ENCODE peak calls at places on chromosomes 2 and 18, in seven cellular contexts. J is pancreas, X is fibroblast of lung, F is psoas muscle, I is GM10248, W is DND-41, K is GM12865. O is an unnamed sample.

GRCh38 chr18:55422456-55423185 is 165.4 kb downstream of the TCF4 start:
- DNase-seq in J (peak; percentile 11), X (peak; percentile 74), F (peak; percentile 66), I (no peak), W (no peak), K (peak; percentile 10), O (peak; percentile 55)

GRCh38 chr2:187155472-187155871 is 292.6 kb downstream of the CALCRL start:
- DNase-seq in J (no peak), X (peak; percentile 23), F (no peak), I (no peak), W (no peak), K (no peak), O (no peak)

GRCh38 chr2:174335605-174336402 is 1.1 kb downstream of the SP9 start:
- DNase-seq in J (peak; percentile 69), X (no peak), F (peak; percentile 57), I (no peak), W (no peak), K (no peak), O (peak; percentile 60)

GRCh38 chr2:43818761-43819160 is 19.9 kb downstream of the ABCG5 start:
- DNase-seq in J (no peak), X (peak; percentile 75), F (no peak), I (no peak), W (no peak), K (peak; percentile 6), O (no peak)

GRCh38 chr2:232295971-232296370 is 82.6 kb upstream of the ALPP start:
- DNase-seq in J (no peak), X (no peak), F (no peak), I (no peak), W (no peak), K (no peak), O (no peak)

GRCh38 chr18:3771121-3771971 is 321.4 kb downstream of the TGIF1 start:
- DNase-seq in J (peak; percentile 92), X (peak; percentile 96), F (peak; percentile 86), I (peak; percentile 87), W (peak; percentile 78), K (peak; percentile 74), O (peak; percentile 90)

GRCh38 chr2:212147921-212148513 is 390.6 kb downstream of the ERBB4 start:
- DNase-seq in J (no peak), X (peak; percentile 20), F (no peak), I (no peak), W (no peak), K (peak; percentile 7), O (no peak)

GRCh38 chr18:65035701-65036100 is 715.1 kb upstream of the CDH7 start:
- DNase-seq in J (no peak), X (no peak), F (no peak), I (no peak), W (no peak), K (no peak), O (no peak)

GRCh38 chr18:11741505-11742145 is 52.6 kb downstream of the GNAL start:
- DNase-seq in J (no peak), X (peak; percentile 3), F (no peak), I (peak; percentile 46), W (no peak), K (peak; percentile 27), O (no peak)

GRCh38 chr2:241985986-241986329 is 116.4 kb downstream of the RTP5 start:
- DNase-seq in J (no peak), X (no peak), F (no peak), I (no peak), W (no peak), K (no peak), O (no peak)

GRCh38 chr2:111069722-111070121 is 51.0 kb upstream of the BCL2L11 start:
- DNase-seq in J (no peak), X (no peak), F (no peak), I (no peak), W (no peak), K (no peak), O (no peak)

GRCh38 chr2:20012282-20013060 is at the start of gene MATN3:
- DNase-seq in J (peak; percentile 73), X (peak; percentile 20), F (peak; percentile 58), I (peak; percentile 45), W (no peak), K (no peak), O (peak; percentile 48)

GRCh38 chr2:6986251-6986893 is 69.2 kb downstream of the RNF144A start:
- DNase-seq in J (peak; percentile 90), X (no peak), F (no peak), I (no peak), W (no peak), K (no peak), O (no peak)

GRCh38 chr2:239202836-239203235 is 198.0 kb downstream of the HDAC4 start:
- DNase-seq in J (no peak), X (no peak), F (peak; percentile 54), I (no peak), W (no peak), K (no peak), O (peak; percentile 10)

GRCh38 chr2:85504434-85505261 is 34.3 kb upstream of the MAT2A start:
- DNase-seq in J (no peak), X (peak; percentile 91), F (peak; percentile 83), I (no peak), W (no peak), K (no peak), O (peak; percentile 54)

GRCh38 chr2:22281033-22281432 is 1103.9 kb upstream of the KLHL29 start:
- DNase-seq in J (no peak), X (peak; percentile 94), F (no peak), I (no peak), W (no peak), K (no peak), O (no peak)

GRCh38 chr18:51039138-51040112 is 9.4 kb downstream of the SMAD4 start:
- DNase-seq in J (no peak), X (peak; percentile 22), F (no peak), I (peak; percentile 28), W (no peak), K (peak; percentile 15), O (no peak)

GRCh38 chr2:121902171-121902591 is 146.7 kb downstream of the TSN start:
- DNase-seq in J (no peak), X (no peak), F (no peak), I (peak; percentile 50), W (no peak), K (no peak), O (no peak)

GRCh38 chr18:79914614-79915160 is 36.8 kb downstream of the SLC66A2 start:
- DNase-seq in J (peak; percentile 55), X (no peak), F (peak; percentile 51), I (no peak), W (no peak), K (no peak), O (no peak)

GRCh38 chr2:224362094-224362493 is 39.8 kb downstream of the FAM124B start:
- DNase-seq in J (no peak), X (no peak), F (no peak), I (no peak), W (no peak), K (no peak), O (no peak)

GRCh38 chr2:224359569-224359968 is 42.3 kb downstream of the FAM124B start:
- DNase-seq in J (no peak), X (no peak), F (no peak), I (peak; percentile 26), W (peak; percentile 24), K (peak; percentile 13), O (peak; percentile 42)

GRCh38 chr2:224366269-224366668 is 35.6 kb downstream of the FAM124B start:
- DNase-seq in J (no peak), X (peak; percentile 48), F (no peak), I (no peak), W (no peak), K (no peak), O (no peak)

GRCh38 chr2:224360801-224361251 is 41.1 kb downstream of the FAM124B start:
- DNase-seq in J (no peak), X (peak; percentile 36), F (no peak), I (no peak), W (no peak), K (no peak), O (no peak)

DNA sequence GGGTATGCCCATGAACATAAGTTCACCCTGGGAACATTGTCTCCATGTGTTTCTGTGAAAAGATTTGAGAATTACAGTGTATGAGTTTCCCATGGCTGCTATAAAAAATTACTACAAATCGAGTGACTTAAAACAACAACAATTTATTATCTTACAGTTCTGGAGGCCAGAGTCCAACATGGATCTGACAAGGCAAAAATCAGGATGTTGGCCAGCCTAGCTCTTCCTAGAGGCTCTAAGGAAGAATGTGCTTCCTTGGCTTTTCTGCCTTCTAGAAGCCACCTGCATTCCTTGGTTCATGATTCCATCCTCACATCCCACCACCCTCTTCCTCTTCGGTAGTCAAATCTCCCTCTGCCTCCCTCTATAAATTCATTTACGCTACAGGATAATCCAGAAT is 38.6 kb downstream of the FAM124B start:
- DNase-seq in J (no peak), X (no peak), F (no peak), I (no peak), W (no peak), K (no peak), O (no peak)
- TF ChIP-seq CTCF in J (no peak), X (no peak), F (no peak), I (no peak), W (no peak), K (no peak), O (no peak)

DNA sequence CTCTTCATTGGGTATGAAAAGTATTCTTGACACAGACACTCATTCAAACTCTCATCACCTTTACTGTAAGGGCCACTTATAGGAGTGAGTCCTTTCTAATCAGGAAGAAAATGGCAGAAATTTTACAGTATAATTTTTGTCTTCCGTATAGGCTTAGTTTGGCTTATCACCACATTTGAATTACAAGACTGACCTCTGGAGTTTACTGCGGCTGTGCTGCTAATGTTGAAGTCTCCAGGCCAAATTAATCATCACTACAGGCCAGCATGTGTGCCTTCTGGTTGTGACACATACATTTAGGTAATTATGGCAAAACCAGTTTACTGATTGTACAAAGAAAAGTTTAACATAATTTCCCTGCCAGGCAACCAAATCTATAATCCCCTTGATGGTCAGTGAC is 753.6 kb upstream of the GCFC2 start:
- DNase-seq in J (no peak), X (no peak), F (no peak), I (no peak), W (no peak), K (peak; percentile 3), O (no peak)
- TF ChIP-seq CTCF in J (no peak), X (no peak), F (no peak), I (no peak), W (no peak), K (no peak), O (no peak)

DNA sequence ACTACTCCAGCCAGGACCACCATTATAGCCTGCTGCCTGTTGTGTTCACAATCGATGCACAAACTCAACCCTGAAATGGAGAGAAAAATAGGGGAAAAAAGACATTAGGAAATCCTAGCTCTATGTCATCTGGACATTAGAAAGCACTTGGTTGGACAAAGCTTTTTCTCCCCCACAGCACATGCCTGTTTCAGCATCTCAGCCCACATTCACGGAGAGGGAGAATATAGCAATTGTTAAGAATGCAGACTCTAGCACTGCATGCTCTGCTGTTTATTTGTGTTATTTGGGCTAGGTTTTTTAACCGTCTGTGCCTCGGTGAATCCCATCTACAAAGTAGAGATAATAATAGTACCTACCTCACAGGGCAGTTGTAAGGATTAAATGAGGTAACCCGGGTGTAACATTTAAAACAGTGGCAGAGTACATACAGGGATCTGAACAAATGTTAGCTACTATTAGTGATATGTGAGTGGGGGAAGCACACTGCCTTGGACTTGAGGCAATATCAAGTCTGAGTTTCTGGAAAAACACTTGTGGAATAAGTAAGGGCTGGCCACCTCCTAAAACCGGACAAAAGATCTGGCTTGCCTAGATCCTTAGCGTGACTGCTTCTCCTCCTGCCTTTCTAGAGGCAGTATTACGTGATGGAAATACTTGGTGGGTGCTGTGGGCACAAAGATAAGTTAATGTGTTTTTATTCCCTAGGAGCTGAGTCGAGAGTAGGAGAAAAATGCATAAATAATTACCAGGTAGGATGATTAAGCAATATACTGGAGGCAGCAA is 1.1 kb upstream of the PPP1CB start:
- DNase-seq in J (no peak), X (peak; percentile 48), F (no peak), I (no peak), W (peak; percentile 11), K (peak; percentile 38), O (no peak)
- TF ChIP-seq CTCF in J (no peak), X (no peak), F (no peak), I (no peak), W (no peak), K (no peak), O (no peak)

GRCh38 chr2:214830794-214831346 is 21.4 kb upstream of the BARD1 start:
- DNase-seq in J (no peak), X (peak; percentile 50), F (no peak), I (no peak), W (no peak), K (no peak), O (no peak)
- TF ChIP-seq CTCF in J (no peak), X (peak; percentile 47), F (peak; percentile 21), I (peak; percentile 27), W (peak; percentile 50), K (peak; percentile 21), O (no peak)

O was measured in glutamatergic neuron.